ENCODE peak calls at places on chromosome 15, in seven cellular contexts. One of them, this sample, is unnamed.

GRCh38 chr15:78906310-78906608 is 33.6 kb downstream of the MORF4L1 start:
- DNase-seq in esophagus squamous epithelium: no peak
- DNase-seq in cardiac fibroblast: peak; percentile 94
- DNase-seq in BJ: peak; percentile 60
- DNase-seq in prostate gland: no peak
- DNase-seq in transverse colon: no peak
- DNase-seq in A673: no peak
- DNase-seq in this sample: peak; percentile 69

GRCh38 chr15:100873029-100873677 is 6.5 kb upstream of the ALDH1A3 start:
- DNase-seq in esophagus squamous epithelium: no peak
- DNase-seq in cardiac fibroblast: peak; percentile 94
- DNase-seq in BJ: peak; percentile 47
- DNase-seq in prostate gland: peak; percentile 85
- DNase-seq in transverse colon: peak; percentile 78
- DNase-seq in A673: peak; percentile 82
- DNase-seq in this sample: peak; percentile 71

GRCh38 chr15:74221399-74222230 is 14.5 kb upstream of the CCDC33 start:
- DNase-seq in esophagus squamous epithelium: no peak
- DNase-seq in cardiac fibroblast: no peak
- DNase-seq in BJ: no peak
- DNase-seq in prostate gland: no peak
- DNase-seq in transverse colon: no peak
- DNase-seq in A673: no peak
- DNase-seq in this sample: no peak

GRCh38 chr15:51924146-51925068 is 47.2 kb downstream of the LEO1 start:
- DNase-seq in esophagus squamous epithelium: no peak
- DNase-seq in cardiac fibroblast: no peak
- DNase-seq in BJ: no peak
- DNase-seq in prostate gland: no peak
- DNase-seq in transverse colon: no peak
- DNase-seq in A673: peak; percentile 24
- DNase-seq in this sample: peak; percentile 32

GRCh38 chr15:91308209-91308608 is 208.2 kb downstream of the SV2B start:
- DNase-seq in esophagus squamous epithelium: no peak
- DNase-seq in cardiac fibroblast: no peak
- DNase-seq in BJ: no peak
- DNase-seq in prostate gland: no peak
- DNase-seq in transverse colon: no peak
- DNase-seq in A673: no peak
- DNase-seq in this sample: no peak

GRCh38 chr15:62269504-62269903 is 104.4 kb upstream of the C2CD4B start:
- DNase-seq in esophagus squamous epithelium: no peak
- DNase-seq in cardiac fibroblast: peak; percentile 32
- DNase-seq in BJ: no peak
- DNase-seq in prostate gland: no peak
- DNase-seq in transverse colon: no peak
- DNase-seq in A673: peak; percentile 8
- DNase-seq in this sample: no peak

GRCh38 chr15:78909791-78910228 is 35.0 kb downstream of the CTSH start:
- DNase-seq in esophagus squamous epithelium: no peak
- DNase-seq in cardiac fibroblast: peak; percentile 57
- DNase-seq in BJ: no peak
- DNase-seq in prostate gland: no peak
- DNase-seq in transverse colon: no peak
- DNase-seq in A673: peak; percentile 61
- DNase-seq in this sample: no peak

GRCh38 chr15:80942746-80943565 is 46.7 kb downstream of the MESD start:
- DNase-seq in esophagus squamous epithelium: no peak
- DNase-seq in cardiac fibroblast: no peak
- DNase-seq in BJ: no peak
- DNase-seq in prostate gland: peak; percentile 62
- DNase-seq in transverse colon: no peak
- DNase-seq in A673: no peak
- DNase-seq in this sample: no peak

GRCh38 chr15:85649372-85649771 is 145.4 kb downstream of the KLHL25 start:
- DNase-seq in esophagus squamous epithelium: no peak
- DNase-seq in cardiac fibroblast: peak; percentile 92
- DNase-seq in BJ: peak; percentile 45
- DNase-seq in prostate gland: no peak
- DNase-seq in transverse colon: no peak
- DNase-seq in A673: peak; percentile 12
- DNase-seq in this sample: no peak

GRCh38 chr15:94739639-94740038 is 508.3 kb downstream of the MCTP2 start:
- DNase-seq in esophagus squamous epithelium: no peak
- DNase-seq in cardiac fibroblast: no peak
- DNase-seq in BJ: no peak
- DNase-seq in prostate gland: no peak
- DNase-seq in transverse colon: no peak
- DNase-seq in A673: no peak
- DNase-seq in this sample: no peak

GRCh38 chr15:38186505-38186904 is 66.1 kb upstream of the SPRED1 start:
- DNase-seq in esophagus squamous epithelium: no peak
- DNase-seq in cardiac fibroblast: no peak
- DNase-seq in BJ: no peak
- DNase-seq in prostate gland: no peak
- DNase-seq in transverse colon: no peak
- DNase-seq in A673: no peak
- DNase-seq in this sample: no peak

DNA sequence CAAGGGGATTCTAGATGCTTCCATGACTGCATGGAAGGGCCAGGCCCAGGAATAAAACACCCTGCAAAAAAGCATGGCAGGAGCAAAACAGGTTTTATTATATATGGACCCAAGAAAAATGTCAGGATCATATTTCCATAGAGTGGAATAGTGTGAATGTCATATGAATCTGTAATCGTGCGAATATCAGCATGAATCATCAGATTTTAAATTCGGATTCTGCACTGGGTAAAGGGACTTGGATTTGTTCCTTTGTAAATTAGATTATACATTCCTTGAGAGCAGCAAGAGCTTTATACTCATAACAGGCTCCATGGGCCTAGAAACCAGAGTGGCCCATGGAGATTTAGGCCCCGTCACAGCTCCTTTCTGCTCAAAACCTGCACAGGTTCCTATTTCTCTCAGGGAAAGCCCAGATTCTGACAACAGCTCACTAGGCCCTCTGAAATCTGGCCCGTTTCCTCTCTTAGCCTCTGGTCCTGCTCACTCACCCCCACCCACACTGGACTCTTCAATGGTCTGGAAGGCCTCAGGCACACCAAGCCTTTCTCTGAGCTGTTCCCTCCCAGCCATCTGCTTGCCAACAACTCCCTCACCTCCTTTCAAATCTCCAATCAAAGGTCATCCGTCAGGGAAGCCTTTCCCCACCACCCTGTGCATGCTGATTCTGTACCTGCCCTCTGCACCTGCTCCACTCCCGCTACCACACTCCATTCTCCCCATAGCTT is 76.0 kb downstream of the FEM1B start:
- DNase-seq in esophagus squamous epithelium: no peak
- DNase-seq in cardiac fibroblast: peak; percentile 62
- DNase-seq in BJ: no peak
- DNase-seq in prostate gland: no peak
- DNase-seq in transverse colon: no peak
- DNase-seq in A673: no peak
- DNase-seq in this sample: no peak
- TF ChIP-seq CTCF in esophagus squamous epithelium: no peak
- TF ChIP-seq CTCF in cardiac fibroblast: no peak
- TF ChIP-seq CTCF in BJ: no peak
- TF ChIP-seq CTCF in prostate gland: no peak
- TF ChIP-seq CTCF in transverse colon: no peak
- TF ChIP-seq CTCF in A673: no peak
- TF ChIP-seq CTCF in this sample: no peak

GRCh38 chr15:83655237-83655616 is 1.3 kb downstream of the ADAMTSL3 start:
- DNase-seq in esophagus squamous epithelium: no peak
- DNase-seq in cardiac fibroblast: no peak
- DNase-seq in BJ: no peak
- DNase-seq in prostate gland: no peak
- DNase-seq in transverse colon: no peak
- DNase-seq in A673: no peak
- DNase-seq in this sample: no peak
- H3K4me3 ChIP-seq in esophagus squamous epithelium: no peak overlapping the region
- H3K4me3 ChIP-seq in cardiac fibroblast: no peak overlapping the region
- H3K4me3 ChIP-seq in BJ: no peak overlapping the region
- H3K4me3 ChIP-seq in prostate gland: peak overlapping the region; percentile 36
- H3K4me3 ChIP-seq in transverse colon: peak overlapping the region; percentile 50
- H3K4me3 ChIP-seq in A673: no peak overlapping the region
- H3K4me3 ChIP-seq in this sample: peak overlapping the region; percentile 62

GRCh38 chr15:44580105-44580504 is 43.2 kb downstream of the EIF3J start:
- DNase-seq in esophagus squamous epithelium: no peak
- DNase-seq in cardiac fibroblast: no peak
- DNase-seq in BJ: no peak
- DNase-seq in prostate gland: no peak
- DNase-seq in transverse colon: no peak
- DNase-seq in A673: no peak
- DNase-seq in this sample: no peak

GRCh38 chr15:44585633-44586032 is 48.7 kb downstream of the EIF3J start:
- DNase-seq in esophagus squamous epithelium: no peak
- DNase-seq in cardiac fibroblast: no peak
- DNase-seq in BJ: no peak
- DNase-seq in prostate gland: no peak
- DNase-seq in transverse colon: no peak
- DNase-seq in A673: no peak
- DNase-seq in this sample: no peak

GRCh38 chr15:44588541-44588940 is 51.6 kb downstream of the EIF3J start:
- DNase-seq in esophagus squamous epithelium: no peak
- DNase-seq in cardiac fibroblast: no peak
- DNase-seq in BJ: no peak
- DNase-seq in prostate gland: no peak
- DNase-seq in transverse colon: no peak
- DNase-seq in A673: no peak
- DNase-seq in this sample: no peak

GRCh38 chr15:44584162-44584749 is 47.3 kb downstream of the EIF3J start:
- DNase-seq in esophagus squamous epithelium: no peak
- DNase-seq in cardiac fibroblast: peak; percentile 38
- DNase-seq in BJ: no peak
- DNase-seq in prostate gland: no peak
- DNase-seq in transverse colon: peak; percentile 49
- DNase-seq in A673: peak; percentile 79
- DNase-seq in this sample: peak; percentile 64
- TF ChIP-seq CTCF in esophagus squamous epithelium: peak; percentile 43
- TF ChIP-seq CTCF in cardiac fibroblast: peak; percentile 48
- TF ChIP-seq CTCF in BJ: peak; percentile 51
- TF ChIP-seq CTCF in prostate gland: no peak
- TF ChIP-seq CTCF in transverse colon: peak; percentile 38
- TF ChIP-seq CTCF in A673: peak; percentile 81
- TF ChIP-seq CTCF in this sample: no peak

GRCh38 chr15:89814112-89814742 is 425 bp downstream of the ANPEP start:
- DNase-seq in esophagus squamous epithelium: no peak
- DNase-seq in cardiac fibroblast: no peak
- DNase-seq in BJ: no peak
- DNase-seq in prostate gland: no peak
- DNase-seq in transverse colon: no peak
- DNase-seq in A673: no peak
- DNase-seq in this sample: peak; percentile 31
- H3K4me3 ChIP-seq in esophagus squamous epithelium: peak overlapping the region; percentile 32
- H3K4me3 ChIP-seq in cardiac fibroblast: peak overlapping the region; percentile 95
- H3K4me3 ChIP-seq in BJ: peak overlapping the region; percentile 80
- H3K4me3 ChIP-seq in prostate gland: peak overlapping the region; percentile 67
- H3K4me3 ChIP-seq in transverse colon: peak overlapping the region; percentile 45
- H3K4me3 ChIP-seq in A673: no peak overlapping the region
- H3K4me3 ChIP-seq in this sample: peak overlapping the region; percentile 53

DNA sequence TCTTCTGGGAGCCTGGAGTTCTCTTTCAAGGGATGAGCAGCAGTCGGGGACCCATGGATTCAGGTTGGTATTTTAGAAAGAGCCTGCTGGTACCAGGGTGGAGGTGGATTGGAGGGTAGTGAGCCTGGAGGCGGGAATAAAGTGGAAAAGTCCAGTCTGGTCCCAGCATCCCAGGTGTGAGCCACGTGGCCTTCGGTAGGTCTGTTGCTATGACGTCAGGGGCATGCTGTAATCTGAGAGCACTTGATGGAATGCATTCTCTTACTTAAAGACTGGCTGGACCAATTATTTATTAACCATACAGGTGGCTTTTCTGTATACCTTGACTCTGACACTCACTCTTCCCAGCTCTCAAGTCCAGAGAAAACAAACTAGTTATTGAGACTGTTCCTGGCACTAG is 389.9 kb upstream of the RGMA start:
- DNase-seq in esophagus squamous epithelium: no peak
- DNase-seq in cardiac fibroblast: no peak
- DNase-seq in BJ: no peak
- DNase-seq in prostate gland: no peak
- DNase-seq in transverse colon: no peak
- DNase-seq in A673: no peak
- DNase-seq in this sample: peak; percentile 31
- TF ChIP-seq CTCF in esophagus squamous epithelium: no peak
- TF ChIP-seq CTCF in cardiac fibroblast: no peak
- TF ChIP-seq CTCF in BJ: no peak
- TF ChIP-seq CTCF in prostate gland: no peak
- TF ChIP-seq CTCF in transverse colon: no peak
- TF ChIP-seq CTCF in A673: no peak
- TF ChIP-seq CTCF in this sample: no peak

GRCh38 chr15:45458746-45459403 is 63.7 kb downstream of the SLC30A4 start:
- DNase-seq in esophagus squamous epithelium: no peak
- DNase-seq in cardiac fibroblast: peak; percentile 62
- DNase-seq in BJ: no peak
- DNase-seq in prostate gland: peak; percentile 70
- DNase-seq in transverse colon: peak; percentile 84
- DNase-seq in A673: peak; percentile 72
- DNase-seq in this sample: peak; percentile 84
- H3K4me3 ChIP-seq in esophagus squamous epithelium: peak overlapping the region; percentile 10
- H3K4me3 ChIP-seq in cardiac fibroblast: peak overlapping the region; percentile 12
- H3K4me3 ChIP-seq in BJ: peak overlapping the region; percentile 34
- H3K4me3 ChIP-seq in prostate gland: peak overlapping the region; percentile 27
- H3K4me3 ChIP-seq in transverse colon: peak overlapping the region; percentile 45
- H3K4me3 ChIP-seq in A673: peak overlapping the region; percentile 47
- H3K4me3 ChIP-seq in this sample: peak overlapping the region; percentile 49

GRCh38 chr15:49901867-49902775 is 216.9 kb downstream of the ATP8B4 start:
- DNase-seq in esophagus squamous epithelium: no peak
- DNase-seq in cardiac fibroblast: peak; percentile 78
- DNase-seq in BJ: no peak
- DNase-seq in prostate gland: no peak
- DNase-seq in transverse colon: no peak
- DNase-seq in A673: no peak
- DNase-seq in this sample: no peak
- TF ChIP-seq CTCF in esophagus squamous epithelium: no peak
- TF ChIP-seq CTCF in cardiac fibroblast: peak; percentile 51
- TF ChIP-seq CTCF in BJ: peak; percentile 43
- TF ChIP-seq CTCF in prostate gland: no peak
- TF ChIP-seq CTCF in transverse colon: no peak
- TF ChIP-seq CTCF in A673: peak; percentile 14
- TF ChIP-seq CTCF in this sample: no peak